ENCODE peak calls at places on chromosomes 11 and 22, in ten cellular contexts. N is stimulated activated CD4-positive, alpha-beta T cell treated with anti-CD3 and anti-CD28 coated beads, TNF-alpha, amount 100 ng/mL, for 48 hours; Y is renal cortical epithelial cell; S is stimulated activated CD8-positive, alpha-beta memory T cell treated with anti-CD3 and anti-CD28 coated beads, Interleukin-7, amount 100 ng/mL, for 4 hours; X is Daoy; I is GM19239; K is A172; D is SW480; R is DMS 273 treated with DMSO at 0.1 percent for 48 hours; V is left lobe of liver. O is an unnamed sample.

GRCh38 chr22:44341431-44342346 is 28.9 kb upstream of the SHISAL1 start:
- DNase-seq in N (no peak), Y (no peak), S (no peak), X (peak), I (no peak), K (no peak), D (no peak), R (no peak), V (no peak), O (no peak)

GRCh38 chr11:4190098-4190497 is 95.5 kb downstream of the RRM1 start:
- DNase-seq in N (no peak), Y (no peak), S (no peak), X (no peak), I (no peak), K (no peak), D (no peak), R (no peak), V (no peak), O (no peak)

GRCh38 chr22:42820075-42820763 is 36.9 kb downstream of the ARFGAP3 start:
- DNase-seq in N (no peak), Y (peak), S (no peak), X (peak), I (no peak), K (peak), D (no peak), R (no peak), V (peak), O (peak)

GRCh38 chr11:116838321-116839084 is 1.1 kb upstream of the APOA1 start:
- DNase-seq in N (no peak), Y (no peak), S (no peak), X (no peak), I (no peak), K (no peak), D (no peak), R (no peak), V (no peak), O (no peak)

GRCh38 chr11:17207317-17208256 is at the start of gene PIK3C2A:
- DNase-seq in N (peak), Y (peak), S (peak), X (peak), I (peak), K (peak), D (peak), R (peak), V (peak), O (peak)

GRCh38 chr22:25419247-25420113 is 145.0 kb upstream of the GRK3 start:
- DNase-seq in N (no peak), Y (peak), S (no peak), X (no peak), I (no peak), K (no peak), D (no peak), R (no peak), V (no peak), O (peak)

GRCh38 chr11:124877631-124878496 is 12.6 kb downstream of the ROBO3 start:
- DNase-seq in N (no peak), Y (no peak), S (no peak), X (no peak), I (no peak), K (no peak), D (no peak), R (no peak), V (no peak), O (no peak)

GRCh38 chr11:5004429-5005274 is 10.0 kb downstream of the OR51L1 start:
- DNase-seq in N (peak), Y (peak), S (no peak), X (peak), I (no peak), K (peak), D (peak), R (no peak), V (peak), O (peak)

GRCh38 chr11:94183251-94183885 is 54.7 kb downstream of the PANX1 start:
- DNase-seq in N (no peak), Y (no peak), S (no peak), X (no peak), I (no peak), K (no peak), D (no peak), R (no peak), V (no peak), O (no peak)

GRCh38 chr11:120391854-120392253 is 55.6 kb downstream of the ARHGEF12 start:
- DNase-seq in N (no peak), Y (no peak), S (no peak), X (no peak), I (no peak), K (no peak), D (no peak), R (no peak), V (no peak), O (no peak)

GRCh38 chr11:13669544-13670488 is 1.3 kb downstream of the FAR1 start:
- DNase-seq in N (no peak), Y (no peak), S (no peak), X (peak), I (no peak), K (no peak), D (peak), R (no peak), V (no peak), O (no peak)

GRCh38 chr22:20159088-20159487 is 8.2 kb upstream of the CCDC188 start:
- DNase-seq in N (no peak), Y (no peak), S (no peak), X (no peak), I (no peak), K (no peak), D (no peak), R (peak), V (no peak), O (peak)

GRCh38 chr22:24107668-24108067 is 73.6 kb upstream of the SUSD2 start:
- DNase-seq in N (no peak), Y (no peak), S (no peak), X (peak), I (no peak), K (peak), D (no peak), R (no peak), V (peak), O (peak)

GRCh38 chr11:125910450-125910849 is 6.1 kb downstream of the DDX25 start:
- DNase-seq in N (no peak), Y (no peak), S (no peak), X (no peak), I (no peak), K (no peak), D (no peak), R (no peak), V (no peak), O (no peak)

GRCh38 chr11:46697303-46697702 is 3.1 kb downstream of the ARHGAP1 start:
- DNase-seq in N (no peak), Y (no peak), S (no peak), X (no peak), I (no peak), K (peak), D (no peak), R (no peak), V (no peak), O (no peak)

GRCh38 chr11:12287009-12287373 is 90.4 kb upstream of the PARVA start:
- DNase-seq in N (no peak), Y (peak), S (no peak), X (peak), I (no peak), K (peak), D (peak), R (peak), V (peak), O (no peak)

GRCh38 chr11:2688381-2689231 is 11.2 kb downstream of the KCNQ1OT1 start:
- DNase-seq in N (no peak), Y (no peak), S (no peak), X (no peak), I (no peak), K (no peak), D (no peak), R (no peak), V (no peak), O (no peak)

GRCh38 chr11:6622261-6623171 is 3.3 kb upstream of the TPP1 start:
- DNase-seq in N (no peak), Y (no peak), S (no peak), X (no peak), I (no peak), K (no peak), D (no peak), R (no peak), V (no peak), O (no peak)

GRCh38 chr11:2139118-2139490 is at the start of gene IGF2:
- DNase-seq in N (no peak), Y (no peak), S (no peak), X (no peak), I (no peak), K (no peak), D (no peak), R (no peak), V (no peak), O (no peak)

O was measured in NCI-H1694.